ENCODE peak calls at places on chromosome 13, in seven cellular contexts. One of them, this sample, is unnamed.

GRCh38 chr13:46622918-46623256 is 69.9 kb downstream of the LRCH1 start:
- DNase-seq in activated CD8-positive, alpha-beta T cell treated with anti-CD3 and anti-CD28 coated beads for 36 hours: no peak
- DNase-seq in stimulated activated CD8-positive, alpha-beta memory T cell treated with anti-CD3 and anti-CD28 coated beads, Interleukin-7, amount 100 ng/mL, for 1 hour: no peak
- DNase-seq in central memory CD4-positive, alpha-beta T cell: no peak
- DNase-seq in Panc1: no peak
- DNase-seq in C1 segment of cervical spinal cord: no peak
- DNase-seq in fibroblast of lung: peak
- DNase-seq in this sample: no peak

GRCh38 chr13:20051366-20051765 is 92.8 kb downstream of the ZMYM2 start:
- DNase-seq in activated CD8-positive, alpha-beta T cell treated with anti-CD3 and anti-CD28 coated beads for 36 hours: no peak
- DNase-seq in stimulated activated CD8-positive, alpha-beta memory T cell treated with anti-CD3 and anti-CD28 coated beads, Interleukin-7, amount 100 ng/mL, for 1 hour: no peak
- DNase-seq in central memory CD4-positive, alpha-beta T cell: no peak
- DNase-seq in Panc1: no peak
- DNase-seq in C1 segment of cervical spinal cord: no peak
- DNase-seq in fibroblast of lung: no peak
- DNase-seq in this sample: no peak

GRCh38 chr13:31282741-31283455 is 83.1 kb downstream of the B3GLCT start:
- DNase-seq in activated CD8-positive, alpha-beta T cell treated with anti-CD3 and anti-CD28 coated beads for 36 hours: peak
- DNase-seq in stimulated activated CD8-positive, alpha-beta memory T cell treated with anti-CD3 and anti-CD28 coated beads, Interleukin-7, amount 100 ng/mL, for 1 hour: no peak
- DNase-seq in central memory CD4-positive, alpha-beta T cell: no peak
- DNase-seq in Panc1: no peak
- DNase-seq in C1 segment of cervical spinal cord: no peak
- DNase-seq in fibroblast of lung: no peak
- DNase-seq in this sample: no peak

GRCh38 chr13:45925151-45925550 is 73.6 kb upstream of the SIAH3 start:
- DNase-seq in activated CD8-positive, alpha-beta T cell treated with anti-CD3 and anti-CD28 coated beads for 36 hours: no peak
- DNase-seq in stimulated activated CD8-positive, alpha-beta memory T cell treated with anti-CD3 and anti-CD28 coated beads, Interleukin-7, amount 100 ng/mL, for 1 hour: no peak
- DNase-seq in central memory CD4-positive, alpha-beta T cell: no peak
- DNase-seq in Panc1: no peak
- DNase-seq in C1 segment of cervical spinal cord: no peak
- DNase-seq in fibroblast of lung: peak
- DNase-seq in this sample: peak

GRCh38 chr13:74074723-74075122 is 59.5 kb downstream of the KLF12 start:
- DNase-seq in activated CD8-positive, alpha-beta T cell treated with anti-CD3 and anti-CD28 coated beads for 36 hours: no peak
- DNase-seq in stimulated activated CD8-positive, alpha-beta memory T cell treated with anti-CD3 and anti-CD28 coated beads, Interleukin-7, amount 100 ng/mL, for 1 hour: no peak
- DNase-seq in central memory CD4-positive, alpha-beta T cell: no peak
- DNase-seq in Panc1: no peak
- DNase-seq in C1 segment of cervical spinal cord: no peak
- DNase-seq in fibroblast of lung: no peak
- DNase-seq in this sample: peak

GRCh38 chr13:77323858-77324257 is 3.0 kb downstream of the MYCBP2 start:
- DNase-seq in activated CD8-positive, alpha-beta T cell treated with anti-CD3 and anti-CD28 coated beads for 36 hours: no peak
- DNase-seq in stimulated activated CD8-positive, alpha-beta memory T cell treated with anti-CD3 and anti-CD28 coated beads, Interleukin-7, amount 100 ng/mL, for 1 hour: no peak
- DNase-seq in central memory CD4-positive, alpha-beta T cell: no peak
- DNase-seq in Panc1: no peak
- DNase-seq in C1 segment of cervical spinal cord: no peak
- DNase-seq in fibroblast of lung: no peak
- DNase-seq in this sample: no peak

GRCh38 chr13:90701264-90701663 is 646.2 kb upstream of the MIR17HG start:
- DNase-seq in activated CD8-positive, alpha-beta T cell treated with anti-CD3 and anti-CD28 coated beads for 36 hours: no peak
- DNase-seq in stimulated activated CD8-positive, alpha-beta memory T cell treated with anti-CD3 and anti-CD28 coated beads, Interleukin-7, amount 100 ng/mL, for 1 hour: no peak
- DNase-seq in central memory CD4-positive, alpha-beta T cell: no peak
- DNase-seq in Panc1: no peak
- DNase-seq in C1 segment of cervical spinal cord: no peak
- DNase-seq in fibroblast of lung: no peak
- DNase-seq in this sample: no peak

GRCh38 chr13:83929147-83929546 is 46.9 kb upstream of the SLITRK1 start:
- DNase-seq in activated CD8-positive, alpha-beta T cell treated with anti-CD3 and anti-CD28 coated beads for 36 hours: no peak
- DNase-seq in stimulated activated CD8-positive, alpha-beta memory T cell treated with anti-CD3 and anti-CD28 coated beads, Interleukin-7, amount 100 ng/mL, for 1 hour: no peak
- DNase-seq in central memory CD4-positive, alpha-beta T cell: no peak
- DNase-seq in Panc1: no peak
- DNase-seq in C1 segment of cervical spinal cord: no peak
- DNase-seq in fibroblast of lung: no peak
- DNase-seq in this sample: no peak

GRCh38 chr13:67229438-67230242 is 496 bp downstream of the PCDH9 start:
- DNase-seq in activated CD8-positive, alpha-beta T cell treated with anti-CD3 and anti-CD28 coated beads for 36 hours: peak
- DNase-seq in stimulated activated CD8-positive, alpha-beta memory T cell treated with anti-CD3 and anti-CD28 coated beads, Interleukin-7, amount 100 ng/mL, for 1 hour: no peak
- DNase-seq in central memory CD4-positive, alpha-beta T cell: peak
- DNase-seq in Panc1: no peak
- DNase-seq in C1 segment of cervical spinal cord: no peak
- DNase-seq in fibroblast of lung: peak
- DNase-seq in this sample: no peak

This sample was measured in endothelial cell of umbilical vein.